ENCODE peak calls at places on chromosome 12, in eight cellular contexts. G is CD8-positive, alpha-beta T cell; Y is sigmoid colon; C is left ventricle myocardium inferior; U is ovary; F is stomach; B is hepatocyte; Q is GM23338. P is an unnamed sample.
A peak's percentile ranks its signal among the peaks of the same experiment; 100 is the strongest.

GRCh38 chr12:51351913-51352532 is 5.5 kb upstream of the CELA1 start:
- DNase-seq in C (no peak), F (no peak), Q (peak; percentile 94), U (no peak), G (peak; percentile 43), B (peak; percentile 75), Y (no peak), P (no peak)

GRCh38 chr12:55631743-55632142 is 4.9 kb upstream of the OR10P1 start:
- DNase-seq in G (no peak), U (no peak), Q (no peak), C (no peak), Y (no peak), F (no peak), B (no peak), P (no peak)

GRCh38 chr12:112153181-112153899 is 28.0 kb downstream of the TRAFD1 start:
- DNase-seq in G (no peak), U (no peak), C (no peak), B (no peak), Y (no peak), Q (no peak), F (no peak), P (no peak)

GRCh38 chr12:49730568-49731101 is 10.7 kb upstream of the TMBIM6 start:
- DNase-seq in Y (no peak), F (no peak), G (no peak), C (no peak), U (no peak), Q (no peak), B (no peak), P (no peak)

GRCh38 chr12:131944601-131945251 is 5.0 kb upstream of the EP400 start:
- DNase-seq in U (no peak), Y (peak; percentile 64), B (no peak), F (peak; percentile 21), Q (no peak), C (no peak), G (no peak), P (no peak)

GRCh38 chr12:21502164-21502496 is 541 bp downstream of the GOLT1B start:
- DNase-seq in B (peak; percentile 45), Q (no peak), U (no peak), G (peak; percentile 28), F (peak; percentile 26), Y (peak; percentile 66), C (no peak), P (no peak)

GRCh38 chr12:57097554-57097835 is 8.6 kb downstream of the NAB2 start:
- DNase-seq in Q (no peak), B (no peak), C (no peak), F (no peak), Y (no peak), U (no peak), G (no peak), P (no peak)

GRCh38 chr12:48296586-48297396 is 53.9 kb downstream of the ZNF641 start:
- DNase-seq in U (peak; percentile 79), Q (peak; percentile 94), C (peak; percentile 79), G (peak; percentile 43), B (peak; percentile 92), F (peak; percentile 80), Y (peak; percentile 88), P (peak; percentile 13)

DNA sequence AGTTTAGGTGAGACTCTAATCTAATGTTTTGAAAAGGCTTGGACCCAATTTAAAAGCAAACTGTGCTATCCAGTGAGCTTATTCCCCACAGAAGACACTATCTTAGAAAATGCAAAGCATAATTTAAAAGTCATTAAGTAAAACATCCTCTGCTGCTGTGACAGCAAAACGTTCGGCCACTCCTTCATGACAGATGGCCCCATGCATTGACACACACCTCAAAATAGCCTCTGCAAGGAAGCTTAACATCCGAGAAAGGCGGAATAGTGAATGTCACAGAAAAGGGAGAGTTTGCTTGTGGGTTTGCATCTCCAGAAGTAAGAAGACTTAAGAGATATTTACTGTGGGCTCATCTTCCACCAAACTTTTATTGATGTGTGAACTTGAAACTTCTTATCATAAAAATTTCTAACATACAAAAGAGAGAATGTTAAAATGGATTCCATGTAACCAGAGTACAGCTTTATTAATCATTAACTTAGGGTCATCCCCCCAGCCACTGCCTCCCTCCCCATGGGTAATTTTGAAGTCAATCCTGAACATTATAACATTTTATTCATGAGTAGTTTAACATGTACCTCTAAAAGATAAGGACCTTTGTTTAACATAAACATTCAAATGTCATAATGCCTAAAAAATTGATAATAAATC is 119.5 kb upstream of the TMCC3 start:
- DNase-seq in Q (no peak), G (no peak), U (no peak), F (no peak), C (no peak), B (no peak), Y (no peak), P (peak; percentile 13)
- H3K4me3 ChIP-seq in Q (no peak overlapping the region), G (no peak overlapping the region), U (no peak overlapping the region), F (no peak overlapping the region), C (no peak overlapping the region), B (no peak overlapping the region), Y (no peak overlapping the region), P (no peak overlapping the region)

GRCh38 chr12:9065607-9065856 is 50.2 kb downstream of the A2M start:
- DNase-seq in U (no peak), Q (no peak), G (no peak), C (no peak), B (no peak), Y (no peak), F (no peak), P (no peak)

GRCh38 chr12:9066755-9067433 is 48.8 kb downstream of the A2M start:
- DNase-seq in Q (no peak), F (no peak), B (no peak), Y (no peak), G (no peak), C (no peak), U (no peak), P (no peak)

GRCh38 chr12:9066183-9066623 is 49.5 kb downstream of the A2M start:
- DNase-seq in U (no peak), C (no peak), Y (no peak), G (no peak), B (no peak), Q (no peak), F (no peak), P (no peak)

GRCh38 chr12:9064815-9065606 is 50.7 kb downstream of the A2M start:
- DNase-seq in G (no peak), Y (peak; percentile 89), Q (peak; percentile 89), C (peak; percentile 79), F (peak; percentile 93), U (peak; percentile 81), B (peak; percentile 93), P (no peak)

GRCh38 chr12:9064201-9064814 is 51.4 kb downstream of the A2M start:
- DNase-seq in G (peak; percentile 51), Y (peak; percentile 79), U (peak; percentile 62), C (peak; percentile 69), B (peak; percentile 90), F (peak; percentile 72), Q (peak; percentile 78), P (peak; percentile 33)
- TF ChIP-seq CTCF in G (peak; percentile 31), Y (peak; percentile 21), U (peak; percentile 55), C (peak; percentile 55), B (peak; percentile 66), F (peak; percentile 39), Q (peak; percentile 28), P (peak; percentile 24)

GRCh38 chr12:53466640-53467039 is 14.7 kb downstream of the PCBP2 start:
- DNase-seq in C (no peak), U (no peak), B (no peak), Y (no peak), F (no peak), Q (no peak), G (no peak), P (no peak)

GRCh38 chr12:53467880-53468279 is 16.0 kb downstream of the PCBP2 start:
- DNase-seq in C (no peak), U (no peak), Y (no peak), F (no peak), G (no peak), B (no peak), Q (no peak), P (no peak)

GRCh38 chr12:53468286-53468685 is 16.4 kb downstream of the PCBP2 start:
- DNase-seq in Q (no peak), B (no peak), C (no peak), F (no peak), G (no peak), Y (no peak), U (no peak), P (no peak)

GRCh38 chr12:53465679-53466078 is 13.8 kb downstream of the PCBP2 start:
- DNase-seq in G (no peak), Q (no peak), C (no peak), B (no peak), U (no peak), Y (no peak), F (no peak), P (no peak)

DNA sequence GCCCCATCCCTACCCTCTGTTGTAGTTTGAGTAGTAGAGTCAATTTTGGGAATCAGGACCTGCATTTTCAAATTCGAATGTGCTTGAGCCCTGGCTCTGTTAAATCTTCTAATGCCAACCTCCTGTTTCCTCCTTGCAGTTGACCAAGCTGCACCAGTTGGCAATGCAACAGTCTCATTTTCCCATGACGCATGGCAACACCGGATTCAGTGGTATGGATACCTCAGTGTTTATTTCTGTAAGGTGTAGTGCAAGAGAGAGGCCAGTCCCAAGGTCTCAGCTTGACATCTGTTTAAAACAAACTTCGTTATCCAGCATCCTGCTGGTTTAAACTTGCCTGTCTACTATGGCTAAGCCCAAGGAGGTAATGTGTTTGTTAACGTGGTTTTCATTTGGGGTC is 15.2 kb downstream of the PCBP2 start:
- DNase-seq in Q (no peak), U (no peak), Y (no peak), B (no peak), G (no peak), C (no peak), F (no peak), P (no peak)
- H3K36me3 ChIP-seq in Q (peaks cover 93% of the 10 kb centered on the region), U (no peaks in the 10 kb centered on the region), Y (peaks cover 98% of the 10 kb centered on the region), B (no peaks in the 10 kb centered on the region), G (peaks cover 76% of the 10 kb centered on the region), C (peaks cover 100% of the 10 kb centered on the region), F (peaks cover 100% of the 10 kb centered on the region), P (peaks cover 59% of the 10 kb centered on the region)

GRCh38 chr12:19002192-19002591 is 127.3 kb upstream of the PLEKHA5 start:
- DNase-seq in Q (no peak), U (no peak), C (no peak), F (no peak), B (no peak), G (no peak), Y (no peak), P (no peak)

GRCh38 chr12:19003110-19003509 is 126.4 kb upstream of the PLEKHA5 start:
- DNase-seq in B (no peak), C (no peak), G (no peak), Q (no peak), Y (no peak), U (no peak), F (no peak), P (no peak)

GRCh38 chr12:19006626-19007025 is 122.9 kb upstream of the PLEKHA5 start:
- DNase-seq in Q (no peak), Y (no peak), C (no peak), B (no peak), F (no peak), U (no peak), G (no peak), P (no peak)

GRCh38 chr12:19005257-19005801 is 124.2 kb upstream of the PLEKHA5 start:
- DNase-seq in Y (no peak), U (no peak), C (no peak), Q (peak; percentile 26), B (no peak), G (no peak), F (no peak), P (no peak)

DNA sequence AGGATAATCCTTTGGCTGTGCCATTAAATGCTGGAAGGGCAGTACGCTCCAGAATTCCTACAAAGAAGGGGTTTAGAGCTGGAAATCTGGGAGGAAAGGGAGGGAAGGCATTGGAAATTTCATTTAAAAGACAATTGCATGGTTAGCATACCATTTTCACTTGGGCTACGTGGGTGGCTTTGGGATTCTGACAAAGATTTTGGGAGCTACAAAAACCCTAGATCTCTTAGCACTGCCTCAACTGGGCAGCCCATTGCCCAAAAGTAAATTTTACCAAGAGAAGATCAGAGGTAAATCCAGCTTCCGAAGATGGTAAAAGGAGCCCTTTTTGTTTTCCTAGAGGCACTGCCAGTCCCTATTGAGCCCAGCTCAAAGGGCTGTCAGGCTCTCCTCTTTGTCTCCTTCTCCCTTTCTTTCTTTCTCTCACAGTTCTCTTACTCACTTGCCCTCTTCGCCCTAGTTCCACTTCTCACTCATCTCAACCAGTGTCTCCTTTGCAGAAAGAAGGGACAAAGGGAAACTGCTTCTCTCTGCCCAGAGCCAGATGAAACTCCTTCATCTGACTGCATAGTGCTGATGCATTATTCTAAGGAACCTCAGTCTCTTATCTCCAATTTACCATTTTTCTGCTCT is 125.4 kb upstream of the PLEKHA5 start:
- DNase-seq in G (no peak), Q (peak; percentile 90), C (no peak), U (no peak), B (no peak), F (no peak), Y (no peak), P (no peak)
- H3K4me3 ChIP-seq in G (no peak overlapping the region), Q (peak overlapping the region; percentile 27), C (no peak overlapping the region), U (no peak overlapping the region), B (no peak overlapping the region), F (no peak overlapping the region), Y (no peak overlapping the region), P (no peak overlapping the region)

P was measured in GM06990.